ENCODE peak calls at places on chromosomes 5 and 9, in four cellular contexts. I is psoas muscle, G is caudate nucleus, H is left ventricle myocardium inferior. U is an unnamed sample.

GRCh38 chr9:33506626-33507370 is 17.3 kb upstream of the ANKRD18B start:
- DNase-seq in G (no peak), I (no peak), H (no peak), U (peak)

GRCh38 chr9:35727676-35728040 is 4.3 kb downstream of the TLN1 start:
- DNase-seq in I (no peak), H (no peak), G (no peak), U (peak)

GRCh38 chr9:9846538-9846937 is 766.3 kb downstream of the PTPRD start:
- DNase-seq in G (no peak), H (no peak), I (no peak), U (no peak)

GRCh38 chr9:110161940-110162339 is 46.0 kb downstream of the C9orf152 start:
- DNase-seq in I (no peak), H (no peak), G (no peak), U (no peak)

GRCh38 chr9:112170235-112170634 is 4.9 kb downstream of the SUSD1 start:
- DNase-seq in I (no peak), G (no peak), H (no peak), U (no peak)

GRCh38 chr9:17462869-17463464 is 115.9 kb upstream of the SH3GL2 start:
- DNase-seq in H (no peak), I (no peak), G (no peak), U (peak)

GRCh38 chr9:114282926-114283325 is 40.0 kb upstream of the ORM1 start:
- DNase-seq in I (no peak), G (no peak), H (peak), U (peak)

GRCh38 chr5:75891020-75891419 is 173.8 kb upstream of the POC5 start:
- DNase-seq in G (no peak), I (no peak), H (no peak), U (no peak)

GRCh38 chr9:120372040-120372439 is 207.9 kb downstream of the CDK5RAP2 start:
- DNase-seq in H (no peak), I (no peak), G (no peak), U (no peak)

GRCh38 chr5:157350939-157351338 is 85.0 kb downstream of the CYFIP2 start:
- DNase-seq in I (no peak), H (no peak), G (no peak), U (no peak)

GRCh38 chr9:111730937-111731567 is 63.7 kb downstream of the SHOC1 start:
- DNase-seq in H (no peak), I (no peak), G (no peak), U (peak)

DNA sequence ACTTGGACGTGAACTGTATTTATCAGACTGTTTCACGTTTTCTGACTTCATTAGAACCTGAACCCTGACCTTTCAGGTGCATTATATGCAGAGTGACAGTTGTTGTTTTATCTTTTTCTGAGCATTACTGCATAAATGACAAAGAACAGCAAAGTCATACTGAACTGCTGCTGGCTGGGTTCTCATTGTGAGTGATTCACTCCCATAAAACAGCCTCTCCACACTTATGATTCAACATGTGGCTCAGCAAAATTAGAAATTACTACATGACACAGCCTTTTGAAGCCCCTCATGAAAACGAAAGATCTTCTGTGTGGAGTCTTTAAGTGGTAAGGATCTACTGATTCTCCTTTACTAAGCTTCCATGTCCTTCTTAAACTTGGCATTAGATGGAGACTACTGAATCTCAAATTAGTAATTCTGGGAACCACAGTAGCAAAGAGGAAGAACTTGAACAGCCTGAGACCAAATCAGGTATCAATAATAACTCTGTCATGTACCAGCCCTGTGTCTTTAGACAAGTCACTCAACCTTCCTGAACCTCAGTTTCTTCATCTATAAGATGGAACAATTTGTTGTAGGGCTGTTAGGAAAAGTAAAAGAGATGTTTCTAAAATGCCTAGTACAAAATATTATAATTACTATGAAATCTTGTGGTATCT is 172.3 kb upstream of the GNA14 start:
- DNase-seq in I (no peak), G (no peak), H (no peak), U (peak)
- H3K27ac ChIP-seq in I (peak), G (peak), H (peak), U (peak)

GRCh38 chr5:96742519-96742918 is 65.2 kb downstream of the ERAP1 start:
- DNase-seq in H (no peak), I (no peak), G (no peak), U (no peak)
- H3K27ac ChIP-seq in H (peak), I (peak), G (no peak), U (no peak)

GRCh38 chr5:150519978-150520377 is 12.0 kb downstream of the NDST1 start:
- DNase-seq in G (no peak), H (no peak), I (no peak), U (no peak)
- H3K27ac ChIP-seq in G (no peak), H (peak), I (no peak), U (no peak)

GRCh38 chr9:135480942-135481315 is 1.3 kb downstream of the PPP1R26 start:
- DNase-seq in H (no peak), G (no peak), I (no peak), U (no peak)

GRCh38 chr9:135478191-135478590 is 1.4 kb upstream of the PPP1R26 start:
- DNase-seq in H (no peak), G (no peak), I (no peak), U (no peak)

GRCh38 chr9:135478858-135479468 is 619 bp upstream of the PPP1R26 start:
- DNase-seq in I (no peak), H (no peak), G (no peak), U (no peak)

GRCh38 chr9:135480071-135480941 is 724 bp downstream of the PPP1R26 start:
- DNase-seq in G (no peak), H (peak), I (peak), U (peak)

GRCh38 chr9:135479469-135480052 is at the start of gene PPP1R26:
- DNase-seq in H (peak), G (no peak), I (no peak), U (no peak)
- H3K27ac ChIP-seq in H (peak), G (no peak), I (no peak), U (no peak)

GRCh38 chr5:131394128-131394527 is 130.3 kb downstream of the CDC42SE2 start:
- DNase-seq in I (no peak), G (no peak), H (no peak), U (no peak)
- H3K27ac ChIP-seq in I (no peak), G (peak), H (peak), U (peak)

U was measured in brain microvascular endothelial cell.